ENCODE peak calls at places on chromosomes 16 and 17, in nine cellular contexts. One of them, this sample, is unnamed.
A peak's percentile ranks its signal among the peaks of the same experiment; 100 is the strongest.

GRCh38 chr16:3012828-3013420 is at the start of gene CLDN9:
- DNase-seq in prostate gland: no peak
- DNase-seq in progenitor cell of endocrine pancreas: no peak
- DNase-seq in esophagus squamous epithelium: no peak
- DNase-seq in mesothelial cell of epicardium: no peak
- DNase-seq in cardiac fibroblast: no peak
- DNase-seq in nephron progenitor cell: no peak
- DNase-seq in A549: no peak
- DNase-seq in neural crest cell: no peak
- DNase-seq in this sample: no peak

GRCh38 chr17:78753316-78754250 is 28.5 kb downstream of the CYTH1 start:
- DNase-seq in mesothelial cell of epicardium: no peak
- DNase-seq in prostate gland: no peak
- DNase-seq in neural crest cell: no peak
- DNase-seq in progenitor cell of endocrine pancreas: no peak
- DNase-seq in cardiac fibroblast: no peak
- DNase-seq in nephron progenitor cell: no peak
- DNase-seq in A549: no peak
- DNase-seq in esophagus squamous epithelium: no peak
- DNase-seq in this sample: no peak

GRCh38 chr16:66604376-66605176 is at the start of gene CMTM3:
- DNase-seq in esophagus squamous epithelium: no peak
- DNase-seq in neural crest cell: peak; percentile 83
- DNase-seq in progenitor cell of endocrine pancreas: peak; percentile 72
- DNase-seq in mesothelial cell of epicardium: peak; percentile 68
- DNase-seq in prostate gland: no peak
- DNase-seq in nephron progenitor cell: peak; percentile 87
- DNase-seq in cardiac fibroblast: peak; percentile 72
- DNase-seq in A549: peak; percentile 70
- DNase-seq in this sample: peak; percentile 38

GRCh38 chr16:67736858-67737257 is 17.7 kb upstream of the GFOD2 start:
- DNase-seq in cardiac fibroblast: no peak
- DNase-seq in esophagus squamous epithelium: no peak
- DNase-seq in nephron progenitor cell: no peak
- DNase-seq in A549: no peak
- DNase-seq in mesothelial cell of epicardium: no peak
- DNase-seq in prostate gland: no peak
- DNase-seq in neural crest cell: no peak
- DNase-seq in progenitor cell of endocrine pancreas: no peak
- DNase-seq in this sample: no peak

GRCh38 chr17:73551756-73552155 is 92.5 kb downstream of the SDK2 start:
- DNase-seq in esophagus squamous epithelium: no peak
- DNase-seq in prostate gland: no peak
- DNase-seq in cardiac fibroblast: no peak
- DNase-seq in A549: no peak
- DNase-seq in progenitor cell of endocrine pancreas: no peak
- DNase-seq in neural crest cell: no peak
- DNase-seq in nephron progenitor cell: no peak
- DNase-seq in mesothelial cell of epicardium: no peak
- DNase-seq in this sample: no peak

GRCh38 chr16:370980-371728 is 816 bp upstream of the MRPL28 start:
- DNase-seq in prostate gland: no peak
- DNase-seq in esophagus squamous epithelium: no peak
- DNase-seq in neural crest cell: no peak
- DNase-seq in progenitor cell of endocrine pancreas: no peak
- DNase-seq in A549: no peak
- DNase-seq in cardiac fibroblast: no peak
- DNase-seq in mesothelial cell of epicardium: no peak
- DNase-seq in nephron progenitor cell: no peak
- DNase-seq in this sample: no peak

GRCh38 chr17:4229627-4230026 is 34.2 kb downstream of the ANKFY1 start:
- DNase-seq in A549: no peak
- DNase-seq in mesothelial cell of epicardium: no peak
- DNase-seq in nephron progenitor cell: no peak
- DNase-seq in cardiac fibroblast: peak; percentile 77
- DNase-seq in neural crest cell: no peak
- DNase-seq in prostate gland: peak; percentile 10
- DNase-seq in esophagus squamous epithelium: no peak
- DNase-seq in progenitor cell of endocrine pancreas: no peak
- DNase-seq in this sample: no peak

GRCh38 chr17:39648876-39649430 is 12.0 kb downstream of the STARD3 start:
- DNase-seq in nephron progenitor cell: no peak
- DNase-seq in prostate gland: no peak
- DNase-seq in esophagus squamous epithelium: no peak
- DNase-seq in cardiac fibroblast: peak; percentile 34
- DNase-seq in mesothelial cell of epicardium: no peak
- DNase-seq in progenitor cell of endocrine pancreas: no peak
- DNase-seq in A549: no peak
- DNase-seq in neural crest cell: no peak
- DNase-seq in this sample: no peak

GRCh38 chr16:1430214-1430758 is 592 bp upstream of the PERCC1 start:
- DNase-seq in A549: no peak
- DNase-seq in neural crest cell: no peak
- DNase-seq in cardiac fibroblast: no peak
- DNase-seq in nephron progenitor cell: no peak
- DNase-seq in prostate gland: no peak
- DNase-seq in mesothelial cell of epicardium: no peak
- DNase-seq in esophagus squamous epithelium: no peak
- DNase-seq in progenitor cell of endocrine pancreas: no peak
- DNase-seq in this sample: no peak

GRCh38 chr16:74844041-74844826 is 69.6 kb upstream of the FA2H start:
- DNase-seq in cardiac fibroblast: no peak
- DNase-seq in nephron progenitor cell: no peak
- DNase-seq in progenitor cell of endocrine pancreas: no peak
- DNase-seq in A549: no peak
- DNase-seq in mesothelial cell of epicardium: no peak
- DNase-seq in neural crest cell: no peak
- DNase-seq in prostate gland: no peak
- DNase-seq in esophagus squamous epithelium: no peak
- DNase-seq in this sample: no peak

DNA sequence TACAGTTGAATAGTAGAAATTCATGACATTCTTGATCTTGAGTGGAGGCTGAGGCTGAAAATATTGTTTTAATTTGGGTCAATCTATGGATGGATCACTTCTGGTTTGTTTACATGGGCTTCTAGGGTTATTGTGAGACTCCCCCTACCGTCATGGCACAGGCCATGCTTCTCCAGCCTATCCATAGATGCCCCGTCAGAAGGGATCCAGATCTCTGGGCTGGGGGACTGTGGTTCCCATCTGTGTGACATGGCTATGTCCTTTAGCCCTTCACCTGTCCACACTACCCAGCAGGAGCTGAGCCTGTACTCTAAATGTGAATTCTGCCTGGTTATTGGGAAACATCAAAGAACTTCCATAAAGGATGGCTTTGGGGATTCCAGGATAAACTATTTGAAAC is 160.4 kb downstream of the ABCC12 start:
- DNase-seq in mesothelial cell of epicardium: no peak
- DNase-seq in esophagus squamous epithelium: no peak
- DNase-seq in cardiac fibroblast: no peak
- DNase-seq in prostate gland: no peak
- DNase-seq in progenitor cell of endocrine pancreas: no peak
- DNase-seq in neural crest cell: no peak
- DNase-seq in nephron progenitor cell: no peak
- DNase-seq in A549: no peak
- DNase-seq in this sample: no peak
- TF ChIP-seq CTCF in mesothelial cell of epicardium: no peak
- TF ChIP-seq CTCF in esophagus squamous epithelium: no peak
- TF ChIP-seq CTCF in cardiac fibroblast: peak; percentile 19
- TF ChIP-seq CTCF in prostate gland: no peak
- TF ChIP-seq CTCF in progenitor cell of endocrine pancreas: no peak
- TF ChIP-seq CTCF in neural crest cell: no peak
- TF ChIP-seq CTCF in nephron progenitor cell: no peak
- TF ChIP-seq CTCF in A549: no peak
- TF ChIP-seq CTCF in this sample: no peak

DNA sequence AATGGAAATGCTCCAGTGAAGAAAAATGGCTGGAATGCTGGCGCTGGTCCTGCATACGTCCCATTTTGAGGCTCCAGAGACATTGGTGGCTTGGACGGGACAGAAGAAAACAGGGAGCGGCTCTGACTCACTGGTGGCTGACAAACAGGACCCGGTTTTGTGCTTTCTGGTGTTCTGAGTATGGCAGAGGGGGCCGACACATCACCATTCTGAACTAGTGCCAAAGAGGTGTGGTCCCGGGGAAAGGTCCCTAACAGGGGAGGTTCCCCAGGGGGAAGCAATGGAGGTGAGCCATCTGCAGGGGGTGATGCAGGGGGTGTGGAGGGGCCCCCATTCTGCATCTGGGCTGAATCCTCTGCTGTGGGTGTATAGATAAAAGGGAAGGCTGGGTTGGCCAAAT is 8.3 kb downstream of the ANKRD40 start:
- DNase-seq in nephron progenitor cell: no peak
- DNase-seq in neural crest cell: no peak
- DNase-seq in prostate gland: no peak
- DNase-seq in esophagus squamous epithelium: no peak
- DNase-seq in progenitor cell of endocrine pancreas: no peak
- DNase-seq in mesothelial cell of epicardium: no peak
- DNase-seq in A549: peak; percentile 72
- DNase-seq in cardiac fibroblast: no peak
- DNase-seq in this sample: no peak
- TF ChIP-seq CTCF in nephron progenitor cell: no peak
- TF ChIP-seq CTCF in neural crest cell: no peak
- TF ChIP-seq CTCF in prostate gland: no peak
- TF ChIP-seq CTCF in esophagus squamous epithelium: no peak
- TF ChIP-seq CTCF in progenitor cell of endocrine pancreas: no peak
- TF ChIP-seq CTCF in mesothelial cell of epicardium: no peak
- TF ChIP-seq CTCF in A549: no peak
- TF ChIP-seq CTCF in cardiac fibroblast: no peak
- TF ChIP-seq CTCF in this sample: no peak

GRCh38 chr16:71882505-71883192 is 1.3 kb downstream of the ZNF821 start:
- DNase-seq in progenitor cell of endocrine pancreas: peak; percentile 49
- DNase-seq in prostate gland: peak; percentile 71
- DNase-seq in A549: peak; percentile 83
- DNase-seq in mesothelial cell of epicardium: no peak
- DNase-seq in cardiac fibroblast: peak; percentile 79
- DNase-seq in esophagus squamous epithelium: no peak
- DNase-seq in nephron progenitor cell: peak; percentile 77
- DNase-seq in neural crest cell: peak; percentile 78
- DNase-seq in this sample: no peak

GRCh38 chr16:71880176-71880575 is 3.8 kb downstream of the ZNF821 start:
- DNase-seq in esophagus squamous epithelium: no peak
- DNase-seq in cardiac fibroblast: no peak
- DNase-seq in mesothelial cell of epicardium: no peak
- DNase-seq in neural crest cell: no peak
- DNase-seq in nephron progenitor cell: no peak
- DNase-seq in prostate gland: no peak
- DNase-seq in A549: no peak
- DNase-seq in progenitor cell of endocrine pancreas: no peak
- DNase-seq in this sample: no peak

GRCh38 chr16:71883193-71883848 is 661 bp downstream of the ZNF821 start:
- DNase-seq in nephron progenitor cell: peak; percentile 71
- DNase-seq in mesothelial cell of epicardium: peak; percentile 42
- DNase-seq in prostate gland: peak; percentile 29
- DNase-seq in A549: peak; percentile 31
- DNase-seq in neural crest cell: peak; percentile 43
- DNase-seq in progenitor cell of endocrine pancreas: peak; percentile 52
- DNase-seq in cardiac fibroblast: no peak
- DNase-seq in esophagus squamous epithelium: no peak
- DNase-seq in this sample: no peak

GRCh38 chr16:71885261-71885650 is 1.3 kb upstream of the ZNF821 start:
- DNase-seq in A549: no peak
- DNase-seq in neural crest cell: no peak
- DNase-seq in mesothelial cell of epicardium: no peak
- DNase-seq in esophagus squamous epithelium: no peak
- DNase-seq in prostate gland: no peak
- DNase-seq in progenitor cell of endocrine pancreas: no peak
- DNase-seq in cardiac fibroblast: no peak
- DNase-seq in nephron progenitor cell: no peak
- DNase-seq in this sample: no peak

GRCh38 chr16:71883849-71884638 is at the start of gene ZNF821:
- DNase-seq in cardiac fibroblast: peak; percentile 79
- DNase-seq in nephron progenitor cell: peak; percentile 93
- DNase-seq in A549: peak; percentile 78
- DNase-seq in esophagus squamous epithelium: no peak
- DNase-seq in prostate gland: peak; percentile 79
- DNase-seq in mesothelial cell of epicardium: peak; percentile 93
- DNase-seq in neural crest cell: peak; percentile 84
- DNase-seq in progenitor cell of endocrine pancreas: peak; percentile 91
- DNase-seq in this sample: peak; percentile 59
- TF ChIP-seq CTCF in cardiac fibroblast: peak; percentile 23
- TF ChIP-seq CTCF in nephron progenitor cell: peak; percentile 34
- TF ChIP-seq CTCF in A549: peak; percentile 39
- TF ChIP-seq CTCF in esophagus squamous epithelium: peak; percentile 25
- TF ChIP-seq CTCF in prostate gland: no peak
- TF ChIP-seq CTCF in mesothelial cell of epicardium: peak; percentile 54
- TF ChIP-seq CTCF in neural crest cell: no peak
- TF ChIP-seq CTCF in progenitor cell of endocrine pancreas: peak; percentile 70
- TF ChIP-seq CTCF in this sample: peak; percentile 6

DNA sequence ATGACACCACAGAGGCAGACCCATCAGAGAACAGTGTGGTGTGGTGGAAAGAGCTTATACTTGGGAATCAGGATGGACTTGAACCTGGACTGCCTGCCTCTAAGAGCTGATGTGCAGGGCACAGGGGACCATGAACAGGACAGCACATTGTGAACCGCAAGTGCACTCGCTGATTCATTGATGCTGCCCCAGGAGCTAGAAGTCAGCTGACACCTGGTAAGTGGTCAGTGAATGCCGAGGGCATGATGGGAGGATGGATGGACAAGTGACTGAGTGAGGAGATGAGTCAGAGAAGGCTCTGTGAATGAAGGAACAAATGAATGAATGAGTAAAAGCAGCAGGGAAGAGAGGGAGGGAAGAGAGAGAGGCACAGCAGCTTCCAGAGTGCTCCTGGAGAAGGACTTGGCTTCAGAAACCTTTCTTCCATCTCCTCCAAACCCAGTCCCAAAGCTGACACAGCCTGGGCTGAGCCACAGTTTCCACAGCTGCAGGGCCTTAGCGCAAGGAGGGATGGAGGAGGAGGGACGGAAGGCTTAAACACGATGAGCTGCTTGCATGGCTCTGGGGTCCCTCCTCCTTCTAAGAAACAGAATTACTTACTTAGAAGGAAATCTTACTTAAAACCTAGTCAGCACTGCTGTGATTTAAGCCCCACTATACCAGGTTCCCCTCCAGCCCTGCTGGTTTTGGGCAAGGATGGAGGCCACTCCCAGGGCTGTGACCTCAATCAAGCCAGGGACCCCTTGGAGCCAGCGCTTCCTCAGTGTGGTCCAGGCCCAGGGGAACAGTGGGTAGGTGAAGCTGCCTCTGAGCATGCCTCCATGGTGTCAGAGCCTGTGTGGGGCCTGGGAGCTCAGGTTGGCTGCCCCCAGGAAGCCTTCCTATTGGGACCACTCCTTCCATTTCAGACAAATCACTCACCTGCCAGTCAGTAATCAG is 184.6 kb downstream of the TMEM132E start:
- DNase-seq in progenitor cell of endocrine pancreas: no peak
- DNase-seq in nephron progenitor cell: no peak
- DNase-seq in prostate gland: no peak
- DNase-seq in neural crest cell: no peak
- DNase-seq in esophagus squamous epithelium: no peak
- DNase-seq in mesothelial cell of epicardium: no peak
- DNase-seq in A549: no peak
- DNase-seq in cardiac fibroblast: no peak
- DNase-seq in this sample: no peak
- TF ChIP-seq CTCF in progenitor cell of endocrine pancreas: no peak
- TF ChIP-seq CTCF in nephron progenitor cell: no peak
- TF ChIP-seq CTCF in prostate gland: no peak
- TF ChIP-seq CTCF in neural crest cell: no peak
- TF ChIP-seq CTCF in esophagus squamous epithelium: no peak
- TF ChIP-seq CTCF in mesothelial cell of epicardium: no peak
- TF ChIP-seq CTCF in A549: no peak
- TF ChIP-seq CTCF in cardiac fibroblast: no peak
- TF ChIP-seq CTCF in this sample: no peak

GRCh38 chr17:44222112-44222869 is 2.8 kb upstream of the UBTF start:
- DNase-seq in prostate gland: peak; percentile 74
- DNase-seq in progenitor cell of endocrine pancreas: no peak
- DNase-seq in nephron progenitor cell: peak; percentile 65
- DNase-seq in mesothelial cell of epicardium: no peak
- DNase-seq in neural crest cell: peak; percentile 40
- DNase-seq in esophagus squamous epithelium: no peak
- DNase-seq in cardiac fibroblast: peak; percentile 91
- DNase-seq in A549: peak; percentile 86
- DNase-seq in this sample: no peak
- TF ChIP-seq CTCF in prostate gland: no peak
- TF ChIP-seq CTCF in progenitor cell of endocrine pancreas: peak; percentile 30
- TF ChIP-seq CTCF in nephron progenitor cell: no peak
- TF ChIP-seq CTCF in mesothelial cell of epicardium: no peak
- TF ChIP-seq CTCF in neural crest cell: no peak
- TF ChIP-seq CTCF in esophagus squamous epithelium: no peak
- TF ChIP-seq CTCF in cardiac fibroblast: no peak
- TF ChIP-seq CTCF in A549: peak; percentile 24
- TF ChIP-seq CTCF in this sample: no peak